ENCODE peak calls at places on chromosome 11, in four cellular contexts. E is heart right ventricle, F is ovary, N is SK-N-SH. Q is an unnamed sample.

GRCh38 chr11:69155302-69156198 is at the start of gene SMIM38:
- DNase-seq in N (no peak), F (no peak), E (peak), Q (no peak)

GRCh38 chr11:36360318-36360717 is 64.2 kb downstream of the PRR5L start:
- DNase-seq in F (no peak), N (no peak), E (no peak), Q (no peak)

GRCh38 chr11:130323452-130324448 is 9.0 kb upstream of the ZBTB44 start:
- DNase-seq in F (no peak), E (no peak), N (no peak), Q (no peak)

GRCh38 chr11:12968101-12968500 is 41.0 kb upstream of the RASSF10 start:
- DNase-seq in E (no peak), N (no peak), F (no peak), Q (no peak)

GRCh38 chr11:15835705-15836411 is 520.5 kb downstream of the SOX6 start:
- DNase-seq in N (peak), E (no peak), F (no peak), Q (no peak)

GRCh38 chr11:126919147-126919823 is 81.3 kb downstream of the KIRREL3 start:
- DNase-seq in E (no peak), N (no peak), F (no peak), Q (no peak)

GRCh38 chr11:114232400-114233070 is 63.7 kb upstream of the NNMT start:
- DNase-seq in E (no peak), F (no peak), N (no peak), Q (no peak)

GRCh38 chr11:125110996-125111340 is 458 bp downstream of the TMEM218 start:
- DNase-seq in N (peak), F (no peak), E (no peak), Q (no peak)

GRCh38 chr11:10211470-10211869 is 82.5 kb downstream of the SBF2 start:
- DNase-seq in E (no peak), N (no peak), F (no peak), Q (no peak)

GRCh38 chr11:70230840-70231710 is 28.0 kb downstream of the FADD start:
- DNase-seq in F (no peak), E (no peak), N (no peak), Q (no peak)

GRCh38 chr11:3109434-3109833 is 52.2 kb upstream of the CARS1 start:
- DNase-seq in E (no peak), N (peak), F (no peak), Q (no peak)

GRCh38 chr11:101127699-101128570 is 1.7 kb downstream of the PGR start:
- DNase-seq in N (peak), F (peak), E (peak), Q (peak)

GRCh38 chr11:27705873-27706820 is 5.9 kb upstream of the BDNF start:
- DNase-seq in F (no peak), E (no peak), N (peak), Q (no peak)
- H3K4me3 ChIP-seq in F (no peak), E (no peak), N (no peak), Q (no peak)

GRCh38 chr11:59818572-59818971 is 8.0 kb upstream of the MRPL16 start:
- DNase-seq in F (no peak), E (no peak), N (no peak), Q (no peak)

GRCh38 chr11:59822989-59823566 is 12.5 kb upstream of the MRPL16 start:
- DNase-seq in N (peak), F (no peak), E (no peak), Q (no peak)
- TF ChIP-seq CTCF in N (peak), F (peak), E (peak), Q (peak)

GRCh38 chr11:64857485-64857884 is 13.0 kb upstream of the CDC42BPG start:
- DNase-seq in E (no peak), F (no peak), N (no peak), Q (no peak)
- H3K27ac ChIP-seq in E (peak), F (no peak), N (no peak), Q (peak)

GRCh38 chr11:71339178-71339881 is 87.0 kb upstream of the SHANK2 start:
- DNase-seq in N (no peak), F (no peak), E (no peak), Q (no peak)
- H3K4me3 ChIP-seq in N (no peak), F (peak), E (no peak), Q (no peak)

GRCh38 chr11:132103006-132103405 is 732.6 kb downstream of the NTM start:
- DNase-seq in E (no peak), F (no peak), N (no peak), Q (no peak)

GRCh38 chr11:132101861-132102260 is 731.4 kb downstream of the NTM start:
- DNase-seq in F (no peak), E (no peak), N (no peak), Q (no peak)

GRCh38 chr11:132111781-132112380 is 741.5 kb downstream of the NTM start:
- DNase-seq in E (no peak), N (no peak), F (no peak), Q (no peak)

GRCh38 chr11:132111341-132111740 is 740.9 kb downstream of the NTM start:
- DNase-seq in E (no peak), N (no peak), F (no peak), Q (no peak)

GRCh38 chr11:132106336-132106982 is 736.0 kb downstream of the NTM start:
- DNase-seq in F (no peak), E (no peak), N (no peak), Q (no peak)
- TF ChIP-seq CTCF in F (no peak), E (no peak), N (no peak), Q (no peak)

GRCh38 chr11:61513143-61513740 is 4.7 kb downstream of the LRRC10B start:
- DNase-seq in E (no peak), F (no peak), N (no peak), Q (no peak)

GRCh38 chr11:61510980-61511373 is 2.4 kb downstream of the LRRC10B start:
- DNase-seq in F (no peak), E (no peak), N (no peak), Q (no peak)

GRCh38 chr11:61512435-61512834 is 3.9 kb downstream of the LRRC10B start:
- DNase-seq in E (no peak), N (no peak), F (no peak), Q (no peak)

GRCh38 chr11:61510178-61510979 is 1.8 kb downstream of the LRRC10B start:
- DNase-seq in N (no peak), F (no peak), E (no peak), Q (no peak)

GRCh38 chr11:61511383-61511782 is 2.8 kb downstream of the LRRC10B start:
- DNase-seq in F (no peak), N (peak), E (no peak), Q (no peak)
- H3K27ac ChIP-seq in F (no peak), N (no peak), E (peak), Q (no peak)

DNA sequence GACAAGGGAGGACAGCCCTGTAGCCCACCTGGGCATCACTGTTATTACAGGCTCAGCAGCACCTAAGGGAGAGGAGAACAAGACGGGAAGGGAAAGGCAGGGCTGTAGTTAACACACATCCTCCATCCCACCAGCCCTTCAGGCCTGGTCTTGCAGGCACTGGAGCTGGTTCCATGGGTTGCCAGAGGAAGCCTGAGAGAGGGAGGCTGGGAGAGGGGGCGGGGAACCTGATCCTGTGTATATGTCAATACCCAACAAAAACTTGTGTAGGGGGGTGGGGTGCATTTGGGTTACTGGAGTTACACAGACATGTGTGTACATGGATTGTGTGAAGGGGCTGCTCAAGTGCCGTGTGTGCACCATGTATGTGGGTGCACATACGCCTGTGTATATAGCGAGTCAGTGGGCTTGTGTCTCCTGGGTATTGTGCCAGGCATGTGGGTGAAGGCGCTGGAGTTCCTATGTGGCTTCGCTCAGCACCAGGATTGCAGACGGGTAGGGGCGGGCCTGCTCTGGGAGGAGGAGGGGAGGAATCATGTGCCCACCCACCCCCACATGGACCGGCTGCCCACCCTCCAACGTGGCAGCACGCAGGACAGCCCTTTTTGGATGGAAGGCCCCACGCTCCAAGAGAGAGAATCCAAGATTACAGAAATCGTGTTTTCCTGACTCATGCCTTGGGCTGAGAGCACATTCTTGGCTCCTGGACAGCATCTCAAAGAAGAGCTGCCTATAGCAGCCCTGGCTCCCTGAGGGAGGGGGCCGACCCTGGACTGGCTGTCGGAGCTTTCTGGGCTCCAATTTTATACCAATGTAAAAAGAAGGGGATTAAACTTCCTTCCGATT is 4.2 kb upstream of the SERPINH1 start:
- DNase-seq in E (peak), N (no peak), F (peak), Q (no peak)
- H3K4me3 ChIP-seq in E (no peak), N (no peak), F (no peak), Q (no peak)

DNA sequence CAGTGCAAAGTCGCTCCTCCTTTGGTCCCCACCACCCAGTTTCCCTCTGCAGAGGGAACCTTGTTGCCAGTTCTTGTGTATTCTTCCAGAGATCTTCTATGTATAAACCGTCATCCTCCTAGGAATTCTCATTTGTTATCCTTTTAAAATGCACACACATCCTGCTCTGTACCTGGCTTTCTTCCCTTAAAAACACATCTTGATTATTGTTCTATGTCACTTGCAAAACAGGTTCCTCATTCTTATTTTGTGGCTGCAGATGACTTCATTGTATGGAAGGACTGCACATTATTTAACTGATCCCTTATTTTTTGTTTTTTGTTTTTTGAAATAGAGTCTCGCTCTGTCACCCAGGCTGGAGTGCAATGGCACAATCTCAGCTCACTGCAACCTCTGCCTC is 26.6 kb upstream of the SYT7 start:
- DNase-seq in N (no peak), E (no peak), F (no peak), Q (no peak)
- TF ChIP-seq CTCF in N (no peak), E (no peak), F (no peak), Q (no peak)

GRCh38 chr11:117958949-117959348 is 27.2 kb upstream of the IL10RA start:
- DNase-seq in E (no peak), F (no peak), N (no peak), Q (no peak)

GRCh38 chr11:117950999-117951961 is 22.1 kb upstream of the TMPRSS13 start:
- DNase-seq in N (no peak), E (no peak), F (no peak), Q (no peak)

GRCh38 chr11:117950320-117950719 is 21.1 kb upstream of the TMPRSS13 start:
- DNase-seq in F (no peak), N (no peak), E (no peak), Q (no peak)

GRCh38 chr11:117949062-117949461 is 19.9 kb upstream of the TMPRSS13 start:
- DNase-seq in N (no peak), E (no peak), F (no peak), Q (no peak)

DNA sequence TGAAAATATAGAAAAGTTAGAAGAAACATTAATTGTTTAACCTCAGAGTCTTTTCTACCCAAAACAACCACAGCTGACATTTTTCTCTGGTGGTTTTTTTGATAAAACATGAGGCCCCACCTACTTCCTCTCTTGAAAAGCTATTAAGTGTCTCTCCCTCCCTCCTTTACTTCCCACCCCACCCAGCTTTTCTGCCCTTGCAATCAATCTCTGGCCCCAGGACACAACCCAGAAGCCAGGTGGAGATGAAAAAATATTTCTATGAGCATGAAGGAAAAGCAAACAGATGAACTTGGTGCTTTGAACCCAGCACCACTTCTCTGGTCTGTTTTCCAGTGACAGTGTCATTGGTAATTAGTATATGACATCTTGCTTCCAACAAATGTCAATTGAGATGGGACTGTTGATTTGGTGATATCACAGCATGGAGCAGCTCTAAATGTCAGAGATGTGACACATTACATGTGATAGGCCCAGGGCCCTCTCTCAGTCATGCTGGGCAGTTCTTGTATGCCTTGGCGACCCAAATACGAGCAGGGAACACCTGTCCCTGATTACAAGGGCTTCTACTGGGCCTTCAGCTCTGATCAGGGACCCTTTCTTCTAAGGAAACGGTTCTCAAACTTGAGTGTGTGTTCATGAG is 23.9 kb upstream of the TMPRSS13 start:
- DNase-seq in E (no peak), N (no peak), F (no peak), Q (no peak)
- H3K27ac ChIP-seq in E (no peak), N (no peak), F (no peak), Q (no peak)

Q was measured in RWPE2.